ENCODE peak calls at places on chromosomes 16 and 17, in five cellular contexts. K is transverse colon, M is tibial nerve, E is IMR-90, S is adrenal gland. W is an unnamed sample. For H3K4me1, the result is how much of the 10 kb centered on the place peaks cover.

GRCh38 chr17:7557825-7558543 is 566 bp upstream of the TNFSF13 start:
- DNase-seq in K (peak), M (peak), E (peak), S (peak), W (peak)

GRCh38 chr16:9115277-9115676 is 23.8 kb downstream of the HAPSTR1 start:
- DNase-seq in K (no peak), M (no peak), E (peak), S (no peak), W (no peak)

GRCh38 chr16:78629173-78629572 is 529.7 kb downstream of the WWOX start:
- DNase-seq in K (no peak), M (no peak), E (no peak), S (no peak), W (no peak)

GRCh38 chr16:71246309-71246708 is 15.8 kb upstream of the HYDIN start:
- DNase-seq in K (no peak), M (no peak), E (no peak), S (no peak), W (no peak)

GRCh38 chr17:80992948-80993624 is 1.4 kb downstream of the CHMP6 start:
- DNase-seq in K (no peak), M (no peak), E (no peak), S (no peak), W (no peak)

GRCh38 chr16:52827456-52827855 is 225.2 kb downstream of the CHD9NB start:
- DNase-seq in K (no peak), M (no peak), E (no peak), S (no peak), W (no peak)

GRCh38 chr16:50284131-50284911 is 18.0 kb downstream of the ADCY7 start:
- DNase-seq in K (peak), M (no peak), E (no peak), S (no peak), W (peak)

GRCh38 chr16:84985079-84986065 is 26.0 kb downstream of the ZDHHC7 start:
- DNase-seq in K (no peak), M (no peak), E (peak), S (peak), W (no peak)

GRCh38 chr16:75320435-75320834 is 69.0 kb upstream of the BCAR1 start:
- DNase-seq in K (no peak), M (no peak), E (no peak), S (no peak), W (no peak)

GRCh38 chr17:42034059-42034458 is 14.2 kb downstream of the NKIRAS2 start:
- DNase-seq in K (no peak), M (no peak), E (no peak), S (no peak), W (no peak)

GRCh38 chr16:50744911-50745310 is 3.0 kb downstream of the CYLD start:
- DNase-seq in K (no peak), M (no peak), E (peak), S (no peak), W (no peak)

GRCh38 chr17:51124641-51125503 is 4.2 kb upstream of the SPAG9 start:
- DNase-seq in K (no peak), M (no peak), E (no peak), S (no peak), W (no peak)

GRCh38 chr16:17396762-17397498 is 73.8 kb downstream of the XYLT1 start:
- DNase-seq in K (peak), M (no peak), E (peak), S (peak), W (peak)

DNA sequence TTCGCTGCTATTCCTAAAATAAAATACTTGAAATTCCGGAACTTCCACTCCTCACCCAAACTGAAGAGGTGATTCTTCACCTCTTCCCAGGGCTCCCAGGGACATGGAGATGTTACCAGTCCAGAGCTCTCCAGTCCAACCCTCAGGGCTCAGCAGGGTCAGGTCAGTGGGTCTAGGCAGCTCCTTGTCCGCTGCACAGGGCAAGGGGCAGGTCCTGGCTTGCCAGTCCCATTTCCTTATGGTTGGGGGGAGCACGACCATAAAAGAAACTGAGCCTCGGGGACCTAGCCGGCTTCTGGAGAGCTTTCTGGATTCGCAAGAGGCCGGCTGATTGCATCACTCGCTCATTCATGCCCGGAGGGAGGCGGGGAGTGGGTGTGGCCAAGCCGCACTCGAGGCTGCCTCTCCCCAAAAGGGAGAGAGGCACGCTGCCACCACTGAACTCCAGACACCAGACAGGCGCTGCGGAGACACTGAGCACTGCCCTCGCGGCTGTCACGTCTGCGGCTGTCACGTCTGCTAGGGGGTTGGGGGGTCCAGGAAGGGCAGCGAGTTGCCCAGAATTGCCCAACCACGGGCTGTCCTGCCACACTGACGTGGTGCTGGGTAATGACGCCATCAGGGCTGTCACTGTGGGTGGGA is 15.8 kb downstream of the SLC7A5 start:
- DNase-seq in K (peak), M (peak), E (peak), S (peak), W (peak)
- TF ChIP-seq POLR2A in K (peak), M (peak), E (peak), S (peak), W (no peak)

GRCh38 chr17:59436900-59437299 is 105.4 kb downstream of the YPEL2 start:
- DNase-seq in K (no peak), M (no peak), E (no peak), S (peak), W (no peak)
- H3K4me1 ChIP-seq in K (under half), M (under half), E (under half), S (under half), W (under half)

DNA sequence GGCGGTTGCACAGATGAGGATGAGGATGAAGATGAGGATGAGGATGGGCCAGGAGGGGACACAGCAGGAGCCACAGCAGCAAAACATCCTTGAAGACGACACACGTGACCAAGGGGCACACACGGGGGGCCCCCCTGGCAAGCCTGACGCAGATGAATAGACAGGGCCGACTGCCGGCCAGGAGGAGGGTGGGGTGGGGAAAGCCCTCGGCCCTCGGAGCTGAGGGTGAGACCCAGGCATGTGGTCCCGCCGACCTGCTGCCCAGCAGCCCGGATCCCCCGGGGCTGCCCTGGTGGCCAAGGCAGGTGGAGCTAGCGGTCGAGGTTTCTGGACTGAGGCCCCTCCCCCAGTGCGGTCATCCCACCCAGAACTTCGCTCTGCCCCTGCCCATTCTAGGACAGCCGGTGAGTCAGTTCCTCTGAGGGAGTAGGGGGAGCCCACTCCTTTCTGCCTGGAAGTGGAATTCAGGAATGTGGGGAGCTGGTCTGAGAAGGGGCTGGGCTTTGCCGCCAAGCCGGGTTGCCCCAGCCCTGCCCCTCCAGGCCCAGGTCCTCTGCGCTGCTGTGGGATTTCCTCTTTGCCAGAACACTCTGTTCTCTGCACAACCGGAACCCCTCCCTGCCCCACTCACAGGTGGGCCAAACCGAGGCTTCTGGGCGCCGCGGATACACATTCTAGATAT is 9.9 kb downstream of the CYGB start:
- DNase-seq in K (peak), M (peak), E (peak), S (no peak), W (peak)
- TF ChIP-seq POLR2A in K (peak), M (no peak), E (no peak), S (no peak), W (no peak)

DNA sequence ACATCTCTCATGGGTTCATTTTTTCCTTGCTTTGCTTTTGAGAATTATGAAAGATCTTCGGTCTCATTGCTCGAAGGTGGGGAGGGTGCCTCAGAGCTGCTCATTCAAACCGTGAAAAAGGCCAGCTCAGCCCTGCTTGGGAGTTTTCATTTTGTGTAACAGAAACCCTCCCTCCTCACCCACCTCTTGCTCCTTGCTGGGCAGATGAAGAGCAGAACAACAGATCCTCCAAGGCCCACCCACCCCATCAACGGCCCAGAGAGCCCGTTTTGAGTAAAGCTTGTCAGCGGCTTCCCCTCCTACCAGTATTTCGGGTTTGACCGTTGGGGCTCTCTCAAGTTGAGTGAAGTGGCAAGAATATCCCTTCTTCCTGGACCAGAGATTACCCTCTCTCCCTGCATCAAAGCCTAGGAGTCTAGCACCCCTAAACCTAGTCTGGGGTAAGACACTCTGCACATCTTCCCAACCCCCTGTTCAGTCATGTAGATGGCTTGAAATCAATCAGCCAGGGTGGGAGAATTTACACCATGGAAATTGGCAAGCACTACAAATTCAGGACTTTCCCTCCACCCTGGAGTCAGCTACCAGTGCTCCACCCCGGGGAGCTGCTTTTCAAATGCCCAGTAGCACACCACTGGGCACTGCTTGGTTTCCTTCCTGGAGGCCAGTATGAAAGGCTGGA is 1.8 kb downstream of the CCR7 start:
- DNase-seq in K (no peak), M (no peak), E (no peak), S (no peak), W (peak)
- H3K4me1 ChIP-seq in K (under half), M (under half), E (under half), S (under half), W (under half)

DNA sequence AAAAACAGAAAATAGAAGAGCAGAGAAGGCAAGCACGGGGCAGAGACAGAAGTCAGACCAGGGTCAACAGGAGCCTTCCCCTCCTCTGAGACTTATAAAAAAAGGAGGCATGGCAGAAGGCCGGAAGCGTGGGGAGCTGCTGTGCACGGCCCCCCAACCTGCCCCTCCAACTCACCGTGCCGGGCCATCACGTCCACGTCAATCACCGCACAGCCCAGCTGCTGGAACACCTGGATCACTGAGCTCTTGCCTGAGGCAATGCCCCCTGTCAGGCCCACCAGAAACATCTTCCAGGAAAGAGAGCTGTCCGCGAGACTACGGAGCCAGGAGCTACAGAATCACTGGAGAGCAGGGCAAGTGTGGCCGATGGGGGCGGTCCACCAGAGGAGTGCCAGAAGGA is 16.8 kb downstream of the DCAKD start:
- DNase-seq in K (no peak), M (no peak), E (no peak), S (no peak), W (no peak)
- TF ChIP-seq POLR2A in K (no peak), M (no peak), E (no peak), S (no peak), W (no peak)

GRCh38 chr16:67169011-67169451 is 1.3 kb upstream of the NOL3 start:
- DNase-seq in K (no peak), M (no peak), E (no peak), S (peak), W (no peak)

GRCh38 chr16:67173323-67173722 is 3.0 kb downstream of the NOL3 start:
- DNase-seq in K (no peak), M (no peak), E (no peak), S (no peak), W (no peak)

GRCh38 chr16:67169642-67170167 is 633 bp upstream of the NOL3 start:
- DNase-seq in K (peak), M (no peak), E (no peak), S (peak), W (no peak)

GRCh38 chr16:67170168-67170947 is at the start of gene NOL3:
- DNase-seq in K (peak), M (peak), E (peak), S (peak), W (peak)

GRCh38 chr16:67170948-67171649 is 761 bp downstream of the NOL3 start:
- DNase-seq in K (no peak), M (no peak), E (peak), S (peak), W (no peak)
- H3K4me1 ChIP-seq in K (under half), M (under half), E (under half), S (half or more), W (half or more)

GRCh38 chr17:44216173-44216572 is 3.3 kb downstream of the UBTF start:
- DNase-seq in K (peak), M (no peak), E (no peak), S (no peak), W (no peak)
- TF ChIP-seq POLR2A in K (no peak), M (no peak), E (no peak), S (no peak), W (no peak)

DNA sequence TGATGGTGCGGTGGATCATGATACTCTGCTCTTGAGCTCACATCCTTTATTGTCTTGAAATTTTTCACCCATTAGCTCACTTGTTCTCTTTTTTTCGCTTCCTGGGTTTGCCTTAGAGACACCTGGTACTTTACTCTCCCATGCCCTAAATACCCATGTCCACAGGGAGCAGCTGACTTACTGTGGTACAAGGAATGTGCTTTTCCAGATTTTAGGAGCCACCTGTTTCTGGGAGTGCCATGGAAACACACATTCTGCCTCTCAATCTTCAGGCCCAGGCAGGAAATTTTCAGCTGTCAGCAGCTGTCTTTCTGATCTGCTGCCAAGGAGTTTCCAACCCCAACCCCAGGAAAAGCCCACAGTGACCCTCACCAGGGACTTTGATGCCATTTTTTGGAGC is 18.9 kb downstream of the RBFOX1 start:
- DNase-seq in K (no peak), M (no peak), E (no peak), S (no peak), W (no peak)
- H3K4me1 ChIP-seq in K (under half), M (under half), E (under half), S (under half), W (under half)

GRCh38 chr16:87305505-87306391 is 11.4 kb downstream of the C16orf95 start:
- DNase-seq in K (no peak), M (no peak), E (no peak), S (no peak), W (no peak)
- TF ChIP-seq POLR2A in K (no peak), M (no peak), E (no peak), S (no peak), W (no peak)